ENCODE peak calls at places on chromosome 16, in four cellular contexts. J is stomach, N is GM12892, I is upper lobe of left lung. S is an unnamed sample.
A peak's percentile ranks its signal among the peaks of the same experiment; 100 is the strongest.

GRCh38 chr16:28318042-28318597 is 25.8 kb downstream of the SBK1 start:
- DNase-seq in N (no peak), J (no peak), I (no peak), S (no peak)

GRCh38 chr16:86948046-86948445 is 369.1 kb downstream of the C16orf95 start:
- DNase-seq in I (no peak), N (no peak), J (no peak), S (no peak)

GRCh38 chr16:81866820-81867440 is 87.8 kb downstream of the PLCG2 start:
- DNase-seq in J (peak; percentile 55), N (no peak), I (peak; percentile 83), S (no peak)

GRCh38 chr16:14056970-14057369 is 14.1 kb upstream of the MRTFB start:
- DNase-seq in N (no peak), J (no peak), I (no peak), S (peak; percentile 40)

GRCh38 chr16:50002190-50002589 is 22.8 kb upstream of the CNEP1R1 start:
- DNase-seq in J (no peak), N (no peak), I (no peak), S (no peak)

GRCh38 chr16:58651965-58652348 is 22.3 kb upstream of the CNOT1 start:
- DNase-seq in J (no peak), N (no peak), I (no peak), S (no peak)

GRCh38 chr16:20023190-20023589 is 50.5 kb downstream of the GPR139 start:
- DNase-seq in N (no peak), J (no peak), I (no peak), S (no peak)

GRCh38 chr16:35605921-35606320 is 2146.5 kb downstream of the TP53TG3F start:
- DNase-seq in J (no peak), N (no peak), I (no peak), S (no peak)

GRCh38 chr16:68344252-68344651 is 33.4 kb downstream of the PRMT7 start:
- DNase-seq in N (no peak), I (no peak), J (no peak), S (no peak)

GRCh38 chr16:52825882-52826281 is 226.8 kb downstream of the CHD9NB start:
- DNase-seq in I (no peak), J (no peak), N (no peak), S (no peak)

GRCh38 chr16:24858219-24859041 is 12.7 kb downstream of the SLC5A11 start:
- DNase-seq in J (peak; percentile 39), I (no peak), N (no peak), S (peak; percentile 41)

GRCh38 chr16:10253344-10253855 is 71.2 kb upstream of the GRIN2A start:
- DNase-seq in N (no peak), I (no peak), J (no peak), S (no peak)

GRCh38 chr16:19559242-19559910 is 3.9 kb downstream of the VPS35L start:
- DNase-seq in N (no peak), J (no peak), I (no peak), S (no peak)

GRCh38 chr16:54538241-54538640 is 251.7 kb upstream of the IRX3 start:
- DNase-seq in I (no peak), J (no peak), N (no peak), S (no peak)

GRCh38 chr16:71669926-71670536 is 44.0 kb downstream of the MARVELD3 start:
- DNase-seq in J (no peak), N (no peak), I (no peak), S (no peak)

GRCh38 chr16:22216191-22216831 is 10.2 kb downstream of the EEF2K start:
- DNase-seq in J (no peak), I (no peak), N (no peak), S (no peak)
- TF ChIP-seq POLR2A in J (no peak), I (no peak), N (no peak), S (no peak)

GRCh38 chr16:30369938-30370443 is 303 bp downstream of the TBC1D10B start:
- DNase-seq in J (no peak), N (no peak), I (no peak), S (no peak)
- TF ChIP-seq POLR2A in J (no peak), N (no peak), I (no peak), S (peak; percentile 65)

GRCh38 chr16:89693931-89694783 is 7.3 kb downstream of the SPATA2L start:
- DNase-seq in I (no peak), N (no peak), J (no peak), S (no peak)
- TF ChIP-seq POLR2A in I (no peak), N (no peak), J (no peak), S (no peak)

GRCh38 chr16:1610071-1610840 is 1.6 kb downstream of the IFT140 start:
- DNase-seq in I (peak; percentile 86), N (peak; percentile 90), J (peak; percentile 93), S (peak; percentile 94)
- TF ChIP-seq POLR2A in I (no peak), N (no peak), J (no peak), S (no peak)

DNA sequence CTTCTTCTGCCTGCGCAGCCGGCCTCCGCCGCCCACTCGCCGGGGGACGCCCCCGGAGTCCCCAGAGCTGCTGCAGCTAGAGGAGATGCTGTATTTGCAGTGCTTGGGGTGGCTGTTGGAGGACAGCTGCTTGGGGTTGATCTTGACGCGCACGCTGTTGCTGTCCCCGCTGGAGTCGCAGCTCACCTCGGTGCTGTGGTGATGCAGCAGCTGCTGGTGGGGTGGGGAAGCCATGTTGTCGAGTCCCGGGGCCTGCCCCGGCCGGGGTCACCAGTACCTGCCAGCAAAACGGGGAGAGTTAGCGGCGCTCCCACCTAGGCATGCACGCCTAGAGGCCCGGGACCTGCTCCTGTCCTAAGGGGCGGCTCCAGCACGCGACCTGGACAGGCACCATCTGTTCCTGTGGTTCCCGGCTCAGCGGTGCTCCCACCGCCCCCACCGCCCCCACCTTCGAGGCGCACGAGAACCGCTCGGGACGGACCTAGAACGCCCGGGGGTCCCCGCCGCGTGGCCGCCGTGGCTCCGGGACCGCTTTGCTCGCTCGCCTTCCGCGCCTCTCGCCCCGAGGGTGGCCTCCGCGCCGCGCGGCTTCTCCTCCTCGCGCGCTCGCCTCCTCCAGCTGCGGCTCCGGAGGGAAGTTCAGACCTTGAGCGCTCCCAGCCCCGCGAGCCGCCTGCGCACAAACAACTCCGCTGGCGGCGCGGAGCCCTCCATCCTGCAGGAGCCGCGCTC is 867 bp downstream of the ADCY9 start:
- DNase-seq in N (peak; percentile 45), J (peak; percentile 54), I (peak; percentile 55), S (peak; percentile 44)
- TF ChIP-seq POLR2A in N (no peak), J (no peak), I (no peak), S (no peak)

GRCh38 chr16:51151435-51151950 is 423 bp upstream of the SALL1 start:
- DNase-seq in J (peak; percentile 39), I (no peak), N (no peak), S (peak; percentile 89)
- TF ChIP-seq POLR2A in J (no peak), I (no peak), N (no peak), S (no peak)

DNA sequence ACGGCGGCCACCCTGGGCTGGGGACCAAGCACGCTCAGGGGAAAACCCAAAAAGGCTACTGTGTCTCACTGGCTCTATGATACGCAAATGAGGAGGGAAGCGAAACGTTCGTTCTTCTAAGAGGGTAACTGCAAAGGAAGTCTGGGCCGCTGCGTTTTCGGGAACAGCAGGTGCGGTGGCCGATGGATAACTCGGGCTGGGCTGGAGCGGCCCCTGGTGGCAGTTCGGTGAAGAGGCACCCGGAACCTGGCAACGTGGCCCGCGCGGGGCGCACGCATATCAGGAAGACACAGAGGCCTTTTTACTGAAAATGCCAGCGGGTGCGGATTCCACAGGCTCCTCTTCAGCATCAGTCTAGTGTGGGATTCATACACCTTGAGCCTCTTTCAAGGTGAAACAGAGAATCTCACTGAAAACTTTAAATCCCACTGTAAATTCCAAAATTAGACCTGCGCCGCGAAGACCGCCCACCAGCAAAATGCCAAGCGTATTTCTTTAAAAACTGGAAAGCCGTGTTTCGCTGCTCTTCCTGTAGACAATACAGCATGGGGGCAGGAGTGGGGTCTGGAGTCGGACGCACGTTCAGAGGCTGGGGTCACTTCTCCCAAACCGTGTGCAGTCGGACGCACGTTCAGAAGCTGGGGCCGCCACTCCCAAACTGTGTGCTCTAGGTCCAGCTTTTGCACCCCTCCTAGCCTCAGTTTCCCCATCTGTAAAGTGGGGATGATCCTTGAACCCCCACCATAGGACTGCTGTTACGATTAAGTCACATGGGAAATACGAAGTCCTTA is 44.4 kb upstream of the METTL9 start:
- DNase-seq in N (peak; percentile 95), J (peak; percentile 93), I (peak; percentile 85), S (peak; percentile 93)
- TF ChIP-seq POLR2A in N (no peak), J (no peak), I (no peak), S (peak; percentile 22)

GRCh38 chr16:88771294-88771772 is 13.7 kb downstream of the PIEZO1 start:
- DNase-seq in N (no peak), I (no peak), J (no peak), S (no peak)

GRCh38 chr16:88769617-88770458 is 15.2 kb downstream of the PIEZO1 start:
- DNase-seq in N (peak; percentile 86), I (peak; percentile 82), J (no peak), S (no peak)

GRCh38 chr16:88772871-88773811 is 11.9 kb downstream of the PIEZO1 start:
- DNase-seq in I (peak; percentile 45), N (no peak), J (no peak), S (peak; percentile 81)

GRCh38 chr16:88768041-88768876 is 16.8 kb downstream of the PIEZO1 start:
- DNase-seq in N (no peak), J (no peak), I (peak; percentile 91), S (peak; percentile 62)

DNA sequence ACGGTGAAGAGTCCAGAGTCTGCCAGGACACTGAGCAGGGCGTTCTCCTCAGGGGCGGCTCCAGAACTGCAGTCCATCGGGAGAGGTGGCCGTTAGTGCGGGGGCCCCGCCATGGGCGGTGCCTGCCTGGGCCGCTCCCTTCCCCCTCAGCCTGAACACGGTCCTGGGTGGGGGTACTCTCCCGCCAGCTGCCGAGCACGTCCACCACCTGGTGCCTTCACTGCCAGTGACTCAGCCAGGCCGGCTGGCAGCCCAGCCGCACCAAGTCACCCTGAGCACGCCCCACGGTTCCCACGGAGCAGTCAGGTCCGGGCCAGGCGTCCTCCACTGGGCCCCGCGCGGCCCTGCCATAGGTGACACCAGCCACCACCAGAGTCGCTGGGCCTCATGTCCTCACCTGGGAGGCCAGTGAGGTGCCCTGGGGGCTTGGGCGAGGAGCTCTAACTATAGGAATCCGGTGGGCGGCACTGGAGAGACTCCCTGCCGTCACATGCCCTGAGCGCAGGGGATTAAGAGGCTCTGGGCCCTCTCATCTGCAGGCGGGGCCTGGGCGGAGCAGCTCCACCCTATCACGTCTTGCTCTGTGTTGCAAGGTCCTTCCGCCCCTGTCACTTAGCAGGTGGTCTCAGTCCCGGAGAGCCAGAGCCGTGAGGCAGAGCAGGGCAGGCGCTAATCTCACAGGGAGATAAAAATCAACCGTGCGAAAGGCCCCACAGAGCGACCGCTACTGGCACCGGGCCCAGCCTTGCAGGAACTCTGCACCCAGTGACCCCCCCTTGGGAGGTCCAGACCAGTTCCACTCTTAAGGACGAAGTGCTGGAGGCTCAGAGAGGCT is 14.3 kb downstream of the PIEZO1 start:
- DNase-seq in J (peak; percentile 40), I (peak; percentile 89), N (no peak), S (no peak)
- TF ChIP-seq POLR2A in J (no peak), I (no peak), N (no peak), S (no peak)

DNA sequence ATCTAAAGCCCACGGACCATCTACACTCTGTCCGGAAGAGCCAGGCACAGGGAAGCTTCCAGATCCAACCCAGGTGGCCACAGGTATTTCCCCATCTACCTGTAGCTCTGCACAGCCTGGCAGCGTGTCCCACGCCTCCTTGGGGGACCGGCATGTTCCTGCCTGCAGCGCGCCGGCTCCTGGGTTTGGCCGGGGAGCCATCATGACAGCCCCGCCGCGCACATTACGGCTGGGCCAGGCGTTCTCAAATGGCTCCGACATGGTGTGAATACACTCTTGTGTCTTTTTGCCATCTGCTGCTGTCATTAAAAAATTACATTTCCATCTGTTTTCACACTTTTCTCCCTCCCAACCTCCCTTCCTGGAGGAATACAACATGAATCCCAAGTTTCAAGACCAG is 8.0 kb upstream of the GINS2 start:
- DNase-seq in J (no peak), N (no peak), I (no peak), S (no peak)
- TF ChIP-seq POLR2A in J (no peak), N (no peak), I (no peak), S (no peak)

S was measured in ovary.